ENCODE peak calls at places on chromosomes 2 and 18, in seven cellular contexts. T is epithelial cell of esophagus; Q is endodermal cell; C is stimulated activated naive CD8-positive, alpha-beta T cell treated with anti-CD3 and anti-CD28 coated beads, Interleukin-15, Interleukin-2, amounts not matched to agents 100 U/mL and 50 U/mL, for 24 hours; X is GM12865; R is hippocampal formation; G is adrenal gland. F is an unnamed sample.

GRCh38 chr2:204472375-204472774 is 72.9 kb upstream of the PARD3B start:
- DNase-seq in T (no peak), G (no peak), X (no peak), C (no peak), Q (no peak), R (no peak), F (no peak)

GRCh38 chr18:22932885-22933205 is 283 bp upstream of the RBBP8 start:
- DNase-seq in C (no peak), X (no peak), Q (no peak), G (no peak), T (no peak), R (no peak), F (no peak)

GRCh38 chr2:188444106-188444835 is 152.6 kb downstream of the GULP1 start:
- DNase-seq in R (no peak), X (no peak), G (no peak), T (no peak), Q (no peak), C (no peak), F (no peak)

GRCh38 chr2:26608557-26608956 is 32.6 kb downstream of the CIB4 start:
- DNase-seq in Q (no peak), T (no peak), G (no peak), X (no peak), R (no peak), C (peak), F (no peak)

GRCh38 chr2:37896319-37896718 is 28.8 kb upstream of the RMDN2 start:
- DNase-seq in X (peak), C (no peak), Q (peak), R (no peak), T (peak), G (no peak), F (no peak)

GRCh38 chr2:240719676-240720545 is 28.2 kb downstream of the AQP12A start:
- DNase-seq in C (no peak), X (no peak), R (no peak), G (no peak), T (no peak), Q (no peak), F (no peak)

GRCh38 chr18:76168206-76168605 is 326.8 kb downstream of the ZNF516 start:
- DNase-seq in Q (no peak), R (no peak), T (no peak), C (no peak), X (no peak), G (no peak), F (no peak)

GRCh38 chr2:232689152-232689910 is 7.8 kb upstream of the GIGYF2 start:
- DNase-seq in G (peak), T (no peak), X (no peak), C (no peak), R (peak), Q (peak), F (peak)

GRCh38 chr2:66845307-66845706 is 410.4 kb downstream of the MEIS1 start:
- DNase-seq in G (no peak), X (no peak), Q (no peak), C (no peak), T (peak), R (no peak), F (no peak)

GRCh38 chr2:150872919-150873772 is 385.7 kb upstream of the RND3 start:
- DNase-seq in X (no peak), G (peak), Q (peak), T (no peak), C (no peak), R (no peak), F (no peak)

GRCh38 chr18:23259701-23260661 is 124.7 kb downstream of the CABLES1 start:
- DNase-seq in T (peak), X (peak), R (no peak), G (peak), C (peak), Q (peak), F (peak)

F was measured in MCF 10A.